ENCODE peak calls at places on chromosomes 3 and 15, in five cellular contexts. One of them, this sample, is unnamed.

GRCh38 chr3:132432639-132433038 is 15.3 kb downstream of the DNAJC13 start:
- DNase-seq in stromal cell of bone marrow: peak
- DNase-seq in RCC 7860: peak
- DNase-seq in NCI-H1436: no peak
- DNase-seq in astrocyte of the spinal cord: peak
- DNase-seq in this sample: no peak

GRCh38 chr3:184171562-184171961 is 3.1 kb upstream of the AP2M1 start:
- DNase-seq in stromal cell of bone marrow: no peak
- DNase-seq in RCC 7860: peak
- DNase-seq in NCI-H1436: no peak
- DNase-seq in astrocyte of the spinal cord: peak
- DNase-seq in this sample: no peak

GRCh38 chr15:74723754-74724334 is 1.5 kb downstream of the CYP1A1 start:
- DNase-seq in stromal cell of bone marrow: peak
- DNase-seq in RCC 7860: peak
- DNase-seq in NCI-H1436: peak
- DNase-seq in astrocyte of the spinal cord: peak
- DNase-seq in this sample: peak

GRCh38 chr15:58332676-58333400 is 99.0 kb upstream of the LIPC start:
- DNase-seq in stromal cell of bone marrow: peak
- DNase-seq in RCC 7860: peak
- DNase-seq in NCI-H1436: no peak
- DNase-seq in astrocyte of the spinal cord: peak
- DNase-seq in this sample: peak

GRCh38 chr3:157921767-157922166 is 184.5 kb downstream of the SHOX2 start:
- DNase-seq in stromal cell of bone marrow: no peak
- DNase-seq in RCC 7860: no peak
- DNase-seq in NCI-H1436: no peak
- DNase-seq in astrocyte of the spinal cord: no peak
- DNase-seq in this sample: no peak

GRCh38 chr3:46929324-46929723 is 47.2 kb downstream of the CCDC12 start:
- DNase-seq in stromal cell of bone marrow: no peak
- DNase-seq in RCC 7860: no peak
- DNase-seq in NCI-H1436: no peak
- DNase-seq in astrocyte of the spinal cord: no peak
- DNase-seq in this sample: no peak

GRCh38 chr3:135138776-135139175 is 343.7 kb downstream of the EPHB1 start:
- DNase-seq in stromal cell of bone marrow: no peak
- DNase-seq in RCC 7860: no peak
- DNase-seq in NCI-H1436: no peak
- DNase-seq in astrocyte of the spinal cord: no peak
- DNase-seq in this sample: no peak

GRCh38 chr3:53045784-53046170 is at the start of gene SFMBT1:
- DNase-seq in stromal cell of bone marrow: peak
- DNase-seq in RCC 7860: peak
- DNase-seq in NCI-H1436: no peak
- DNase-seq in astrocyte of the spinal cord: peak
- DNase-seq in this sample: no peak

GRCh38 chr3:171480526-171480925 is 20.3 kb upstream of the TNIK start:
- DNase-seq in stromal cell of bone marrow: no peak
- DNase-seq in RCC 7860: no peak
- DNase-seq in NCI-H1436: no peak
- DNase-seq in astrocyte of the spinal cord: no peak
- DNase-seq in this sample: no peak

GRCh38 chr3:113304856-113305540 is 93.6 kb downstream of the BOC start:
- DNase-seq in stromal cell of bone marrow: peak
- DNase-seq in RCC 7860: no peak
- DNase-seq in NCI-H1436: no peak
- DNase-seq in astrocyte of the spinal cord: no peak
- DNase-seq in this sample: peak

GRCh38 chr3:167941234-167941995 is 154.3 kb downstream of the GOLIM4 start:
- DNase-seq in stromal cell of bone marrow: peak
- DNase-seq in RCC 7860: peak
- DNase-seq in NCI-H1436: no peak
- DNase-seq in astrocyte of the spinal cord: peak
- DNase-seq in this sample: peak

GRCh38 chr3:152253514-152253913 is 15.2 kb upstream of the MBNL1 start:
- DNase-seq in stromal cell of bone marrow: peak
- DNase-seq in RCC 7860: no peak
- DNase-seq in NCI-H1436: no peak
- DNase-seq in astrocyte of the spinal cord: no peak
- DNase-seq in this sample: no peak

GRCh38 chr3:123431658-123432323 is 17.1 kb downstream of the ADCY5 start:
- DNase-seq in stromal cell of bone marrow: no peak
- DNase-seq in RCC 7860: no peak
- DNase-seq in NCI-H1436: no peak
- DNase-seq in astrocyte of the spinal cord: no peak
- DNase-seq in this sample: no peak

GRCh38 chr3:62201438-62202035 is 171.8 kb downstream of the FEZF2 start:
- DNase-seq in stromal cell of bone marrow: no peak
- DNase-seq in RCC 7860: no peak
- DNase-seq in NCI-H1436: no peak
- DNase-seq in astrocyte of the spinal cord: peak
- DNase-seq in this sample: no peak

GRCh38 chr3:113556556-113557335 is 24.4 kb downstream of the SIDT1 start:
- DNase-seq in stromal cell of bone marrow: no peak
- DNase-seq in RCC 7860: no peak
- DNase-seq in NCI-H1436: no peak
- DNase-seq in astrocyte of the spinal cord: no peak
- DNase-seq in this sample: no peak

GRCh38 chr3:30167511-30168135 is 438.8 kb upstream of the TGFBR2 start:
- DNase-seq in stromal cell of bone marrow: peak
- DNase-seq in RCC 7860: no peak
- DNase-seq in NCI-H1436: no peak
- DNase-seq in astrocyte of the spinal cord: peak
- DNase-seq in this sample: no peak

GRCh38 chr15:80426316-80426715 is 22.1 kb downstream of the ARNT2 start:
- DNase-seq in stromal cell of bone marrow: no peak
- DNase-seq in RCC 7860: no peak
- DNase-seq in NCI-H1436: no peak
- DNase-seq in astrocyte of the spinal cord: no peak
- DNase-seq in this sample: no peak

GRCh38 chr3:34090876-34091275 is 292.4 kb downstream of the PDCD6IP start:
- DNase-seq in stromal cell of bone marrow: no peak
- DNase-seq in RCC 7860: no peak
- DNase-seq in NCI-H1436: no peak
- DNase-seq in astrocyte of the spinal cord: no peak
- DNase-seq in this sample: no peak

GRCh38 chr15:98727115-98728040 is 79.0 kb downstream of the IGF1R start:
- DNase-seq in stromal cell of bone marrow: peak
- DNase-seq in RCC 7860: peak
- DNase-seq in NCI-H1436: no peak
- DNase-seq in astrocyte of the spinal cord: peak
- DNase-seq in this sample: peak

GRCh38 chr3:187986514-187986934 is 167.4 kb upstream of the LPP start:
- DNase-seq in stromal cell of bone marrow: peak
- DNase-seq in RCC 7860: peak
- DNase-seq in NCI-H1436: no peak
- DNase-seq in astrocyte of the spinal cord: peak
- DNase-seq in this sample: peak

GRCh38 chr3:107604057-107604802 is 81.5 kb downstream of the BBX start:
- DNase-seq in stromal cell of bone marrow: peak
- DNase-seq in RCC 7860: no peak
- DNase-seq in NCI-H1436: no peak
- DNase-seq in astrocyte of the spinal cord: peak
- DNase-seq in this sample: no peak

GRCh38 chr3:36777424-36778218 is 13.3 kb upstream of the DCLK3 start:
- DNase-seq in stromal cell of bone marrow: no peak
- DNase-seq in RCC 7860: no peak
- DNase-seq in NCI-H1436: no peak
- DNase-seq in astrocyte of the spinal cord: no peak
- DNase-seq in this sample: no peak

GRCh38 chr3:179652467-179653105 is at the start of gene USP13:
- DNase-seq in stromal cell of bone marrow: peak
- DNase-seq in RCC 7860: peak
- DNase-seq in NCI-H1436: peak
- DNase-seq in astrocyte of the spinal cord: peak
- DNase-seq in this sample: peak